ENCODE peak calls at places on chromosomes 16 and 17, in ten cellular contexts. J, L, D, Z, H, T, Y, C, S and R are unnamed samples.

GRCh38 chr17:59492091-59492451 is 73.3 kb upstream of the DHX40 start:
- DNase-seq in J (no peak), L (no peak), D (no peak), Z (peak), H (no peak), T (no peak), Y (no peak), C (no peak), S (no peak), R (no peak)

GRCh38 chr16:17275076-17275732 is 195.6 kb downstream of the XYLT1 start:
- DNase-seq in J (no peak), L (peak), D (no peak), Z (peak), H (no peak), T (no peak), Y (no peak), C (peak), S (no peak), R (no peak)

GRCh38 chr17:43453331-43453812 is 30.4 kb upstream of the DHX8 start:
- DNase-seq in J (no peak), L (no peak), D (no peak), Z (no peak), H (no peak), T (no peak), Y (peak), C (no peak), S (no peak), R (no peak)

GRCh38 chr16:89345663-89346150 is 128.2 kb downstream of the ZNF778 start:
- DNase-seq in J (no peak), L (no peak), D (no peak), Z (peak), H (peak), T (no peak), Y (no peak), C (no peak), S (no peak), R (no peak)

GRCh38 chr16:7843196-7843595 is 510.6 kb downstream of the RBFOX1 start:
- DNase-seq in J (no peak), L (no peak), D (no peak), Z (no peak), H (no peak), T (no peak), Y (no peak), C (no peak), S (no peak), R (no peak)

GRCh38 chr17:74089869-74090464 is 113.5 kb upstream of the RPL38 start:
- DNase-seq in J (peak), L (peak), D (peak), Z (peak), H (peak), T (peak), Y (peak), C (peak), S (no peak), R (no peak)

GRCh38 chr16:53123753-53124152 is 69.0 kb downstream of the CHD9 start:
- DNase-seq in J (peak), L (no peak), D (no peak), Z (no peak), H (no peak), T (peak), Y (peak), C (peak), S (no peak), R (no peak)

GRCh38 chr16:55809386-55809785 is 23.5 kb downstream of the CES1 start:
- DNase-seq in J (no peak), L (no peak), D (no peak), Z (peak), H (no peak), T (no peak), Y (no peak), C (no peak), S (no peak), R (no peak)

GRCh38 chr17:58741121-58741625 is 14.5 kb upstream of the PPM1E start:
- DNase-seq in J (no peak), L (no peak), D (no peak), Z (no peak), H (no peak), T (peak), Y (peak), C (peak), S (no peak), R (no peak)

GRCh38 chr17:40015998-40016691 is 905 bp downstream of the CSF3 start:
- DNase-seq in J (no peak), L (no peak), D (no peak), Z (no peak), H (no peak), T (no peak), Y (no peak), C (no peak), S (no peak), R (no peak)

GRCh38 chr16:88002749-88003148 is 51.5 kb downstream of the BANP start:
- DNase-seq in J (no peak), L (no peak), D (no peak), Z (no peak), H (no peak), T (no peak), Y (no peak), C (no peak), S (no peak), R (no peak)

GRCh38 chr17:35390663-35391062 is 17.2 kb upstream of the SLFN11 start:
- DNase-seq in J (no peak), L (no peak), D (no peak), Z (no peak), H (no peak), T (no peak), Y (no peak), C (no peak), S (no peak), R (no peak)

GRCh38 chr17:46738544-46738943 is 79.9 kb downstream of the WNT3 start:
- DNase-seq in J (no peak), L (no peak), D (no peak), Z (no peak), H (no peak), T (no peak), Y (no peak), C (peak), S (no peak), R (no peak)

GRCh38 chr17:79902146-79902791 is 63.0 kb upstream of the CBX4 start:
- DNase-seq in J (no peak), L (no peak), D (no peak), Z (peak), H (no peak), T (no peak), Y (no peak), C (no peak), S (no peak), R (no peak)

GRCh38 chr17:49013311-49014205 is 16.4 kb downstream of the IGF2BP1 start:
- DNase-seq in J (no peak), L (no peak), D (no peak), Z (peak), H (no peak), T (no peak), Y (peak), C (peak), S (no peak), R (peak)

DNA sequence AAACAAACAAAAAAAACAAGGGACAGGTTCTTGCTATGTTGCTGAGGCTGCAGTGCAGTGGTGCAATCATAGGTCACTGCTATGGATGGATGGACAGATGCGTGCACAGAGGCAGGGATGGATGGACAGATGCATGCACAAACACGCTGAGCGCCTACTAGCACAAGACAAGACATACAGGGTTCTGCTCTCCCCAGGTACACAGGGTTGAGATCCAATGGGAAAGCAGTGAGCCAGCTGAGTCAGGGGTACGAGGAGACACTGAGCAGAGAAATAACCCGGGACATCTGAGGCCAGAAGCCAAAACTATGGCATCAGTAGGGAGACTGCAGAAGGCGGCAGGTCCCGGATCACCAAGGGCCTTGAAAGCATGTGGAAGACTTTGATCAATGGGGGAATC is 6.2 kb downstream of the IL32 start:
- DNase-seq in J (no peak), L (no peak), D (peak), Z (no peak), H (no peak), T (no peak), Y (no peak), C (no peak), S (no peak), R (no peak)
- TF ChIP-seq CTCF in J (no peak), L (no peak), D (no peak), Z (no peak), H (no peak), T (no peak), Y (no peak), C (no peak), S (no peak), R (no peak)

DNA sequence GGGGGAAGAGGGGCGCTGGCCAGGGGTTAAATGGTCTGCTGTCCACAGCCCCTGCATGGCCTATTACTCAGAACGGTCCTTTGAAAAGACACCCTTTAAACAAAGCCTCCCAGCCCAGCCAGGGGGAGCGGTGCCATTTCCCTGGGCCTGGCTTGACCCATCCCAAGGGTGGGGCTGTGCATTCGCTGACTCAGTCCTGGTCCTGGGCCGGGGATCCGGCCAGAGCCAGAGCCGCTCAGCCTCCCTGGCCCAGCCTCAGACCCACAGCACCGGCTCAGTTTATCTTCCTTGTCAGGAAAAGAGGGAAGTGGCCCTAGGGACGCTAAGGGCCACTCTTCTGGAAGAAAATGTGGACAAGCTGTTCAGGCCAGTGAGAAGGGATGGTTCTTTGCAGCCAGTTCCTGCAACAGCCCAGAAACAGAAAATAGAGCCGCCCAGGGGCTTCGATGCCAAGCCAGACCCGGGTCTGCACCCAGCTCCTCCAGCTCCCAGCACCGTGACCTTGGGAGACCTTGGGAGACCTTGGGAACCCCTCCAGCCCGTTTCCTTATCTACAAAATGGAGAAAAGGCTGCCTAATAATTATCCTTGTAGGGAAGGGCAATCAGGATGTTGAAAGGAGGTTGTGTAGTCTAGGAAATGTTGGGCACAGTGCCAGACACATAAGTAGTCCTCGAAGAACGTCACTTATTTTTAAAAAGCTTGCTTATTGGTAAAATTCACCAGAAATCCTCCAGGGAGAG is 82.5 kb downstream of the ZDHHC7 start:
- DNase-seq in J (no peak), L (no peak), D (peak), Z (no peak), H (no peak), T (peak), Y (peak), C (peak), S (peak), R (no peak)
- TF ChIP-seq CTCF in J (no peak), L (no peak), D (no peak), Z (no peak), H (no peak), T (peak), Y (no peak), C (no peak), S (no peak), R (no peak)

DNA sequence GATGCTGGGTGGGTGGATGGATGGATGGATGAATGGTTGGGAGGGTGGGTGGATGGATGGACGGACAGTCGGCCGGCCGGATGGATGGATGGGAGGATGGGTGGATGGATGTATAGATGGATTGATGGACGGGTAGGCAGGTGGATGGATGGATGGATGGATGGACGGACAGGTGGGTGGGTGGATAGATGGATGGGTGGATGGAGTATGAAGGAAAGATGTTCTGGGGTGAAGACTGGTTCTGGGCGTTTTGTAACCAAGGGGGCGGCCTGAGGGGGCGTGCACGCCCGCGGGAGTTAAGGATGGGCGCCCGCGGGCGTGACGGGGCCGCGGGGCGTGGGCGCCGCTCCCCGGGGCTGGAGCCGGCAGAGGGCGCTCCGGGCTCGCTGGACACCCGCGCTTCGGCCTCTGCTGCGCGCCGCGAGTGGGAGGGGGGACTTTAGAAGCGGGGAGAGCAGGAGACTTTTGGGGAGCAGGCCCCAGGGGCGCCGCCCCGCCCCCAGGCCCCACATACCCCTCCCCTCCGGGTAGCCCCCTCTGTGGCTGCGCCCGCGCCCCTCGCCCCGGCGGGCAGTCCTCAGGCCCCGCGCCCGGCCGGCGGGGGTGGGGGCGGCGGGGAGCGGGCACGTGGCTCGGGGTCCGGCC is at the start of gene NECAB2:
- DNase-seq in J (no peak), L (peak), D (peak), Z (no peak), H (no peak), T (peak), Y (no peak), C (peak), S (peak), R (no peak)
- TF ChIP-seq CTCF in J (peak), L (peak), D (peak), Z (peak), H (peak), T (peak), Y (peak), C (peak), S (peak), R (peak)

GRCh38 chr17:9309216-9309615 is 266.4 kb downstream of the STX8 start:
- DNase-seq in J (no peak), L (no peak), D (no peak), Z (no peak), H (no peak), T (no peak), Y (no peak), C (no peak), S (no peak), R (no peak)
- TF ChIP-seq CTCF in J (no peak), L (no peak), D (no peak), Z (no peak), H (no peak), T (no peak), Y (no peak), C (no peak), S (no peak), R (no peak)

GRCh38 chr17:56593741-56594527 is 435 bp downstream of the NOG start:
- DNase-seq in J (peak), L (peak), D (peak), Z (peak), H (peak), T (peak), Y (no peak), C (peak), S (peak), R (no peak)
- TF ChIP-seq CTCF in J (no peak), L (no peak), D (no peak), Z (no peak), H (no peak), T (no peak), Y (no peak), C (no peak), S (no peak), R (no peak)

DNA sequence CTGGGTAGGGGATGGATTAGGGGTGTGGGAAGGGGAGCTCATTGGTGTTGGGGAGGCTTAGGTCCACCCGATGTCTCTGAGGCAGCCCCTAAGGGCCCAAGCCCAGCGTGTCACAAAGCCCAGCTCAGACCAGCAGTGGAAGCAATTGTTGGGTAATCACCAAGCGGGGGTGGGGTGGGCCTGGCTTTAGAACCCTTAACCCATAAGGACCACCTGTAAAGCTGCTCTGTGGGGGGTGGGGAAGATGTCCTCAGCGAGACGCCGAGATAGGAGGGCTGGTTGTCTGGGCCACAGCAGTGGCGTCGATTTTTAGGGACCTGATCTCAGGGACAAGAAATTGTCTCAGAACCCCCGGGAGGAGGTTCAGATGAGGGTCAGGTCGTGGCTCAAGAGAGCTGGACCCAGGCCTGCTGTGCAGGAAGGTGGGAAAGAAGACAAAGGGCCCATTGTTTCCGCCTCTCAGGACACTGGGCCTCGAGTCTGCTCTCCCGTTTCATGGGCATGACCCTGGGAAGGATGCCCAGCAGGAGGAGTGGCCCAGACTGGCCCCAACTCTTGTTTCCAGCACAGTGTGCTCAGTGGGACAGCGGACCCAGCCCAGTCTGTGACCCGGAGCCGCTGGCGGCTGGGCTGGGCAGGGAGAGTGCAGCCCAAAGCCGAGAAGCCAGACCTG is 15.9 kb downstream of the ST6GALNAC2 start:
- DNase-seq in J (no peak), L (no peak), D (peak), Z (no peak), H (no peak), T (no peak), Y (no peak), C (peak), S (peak), R (no peak)
- TF ChIP-seq CTCF in J (no peak), L (no peak), D (no peak), Z (no peak), H (no peak), T (no peak), Y (no peak), C (no peak), S (no peak), R (no peak)

GRCh38 chr17:82915010-82915696 is 75.3 kb upstream of the ZNF750 start:
- DNase-seq in J (no peak), L (peak), D (no peak), Z (no peak), H (no peak), T (no peak), Y (no peak), C (no peak), S (no peak), R (no peak)
- TF ChIP-seq CTCF in J (no peak), L (no peak), D (no peak), Z (no peak), H (no peak), T (no peak), Y (peak), C (no peak), S (no peak), R (peak)

DNA sequence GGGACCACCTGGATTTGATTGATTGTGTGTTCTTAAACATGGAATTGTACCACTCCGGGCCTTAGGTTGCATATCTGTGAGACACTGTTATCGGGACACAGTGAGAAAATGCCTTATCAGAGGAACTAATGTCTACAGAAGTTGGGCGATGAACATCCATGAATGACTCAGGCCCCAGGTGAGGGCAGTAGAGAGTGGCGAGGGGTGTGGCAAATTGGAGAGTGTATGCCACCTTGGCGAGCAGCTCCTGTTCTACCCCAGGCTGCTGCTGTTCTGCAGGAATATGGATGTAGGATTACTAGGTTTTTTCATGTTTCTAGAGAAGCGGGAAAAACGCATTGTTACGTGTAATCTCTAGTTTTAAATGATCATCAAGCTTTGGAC is 38.8 kb downstream of the CLEC16A start:
- DNase-seq in J (no peak), L (peak), D (no peak), Z (no peak), H (no peak), T (no peak), Y (no peak), C (no peak), S (no peak), R (no peak)
- TF ChIP-seq CTCF in J (no peak), L (peak), D (no peak), Z (no peak), H (no peak), T (no peak), Y (no peak), C (no peak), S (no peak), R (peak)